ENCODE peak calls at places on chromosomes 6 and 20, in nine cellular contexts. F is colonic mucosa, T is tibial nerve, X is testis, Q is Peyer's patch, U is breast epithelium, Y is aorta, J is ovary, Z is uterus. H is an unnamed sample.

GRCh38 chr20:19335916-19336315 is 123.5 kb downstream of the SLC24A3 start:
- DNase-seq in U (no peak), T (no peak), J (no peak), Q (no peak), Y (no peak), F (no peak), Z (no peak), X (no peak), H (no peak)

GRCh38 chr6:91539451-91539850 is 952.6 kb upstream of the MAP3K7 start:
- DNase-seq in T (no peak), Z (no peak), F (no peak), U (no peak), X (no peak), J (no peak), Y (no peak), Q (no peak), H (no peak)

GRCh38 chr6:143513410-143513809 is 1.9 kb upstream of the FUCA2 start:
- DNase-seq in U (no peak), J (no peak), X (peak; percentile 18), Y (no peak), Z (no peak), T (no peak), Q (peak; percentile 73), F (peak; percentile 69), H (no peak)

GRCh38 chr6:36227379-36228344 is 31.1 kb downstream of the BRPF3 start:
- DNase-seq in U (no peak), F (peak; percentile 62), T (no peak), J (no peak), Y (no peak), Q (no peak), Z (no peak), X (no peak), H (no peak)

GRCh38 chr20:39309458-39309857 is 347.3 kb downstream of the DHX35 start:
- DNase-seq in U (no peak), T (no peak), Z (no peak), X (no peak), Q (no peak), J (no peak), Y (no peak), F (no peak), H (no peak)

GRCh38 chr6:168118935-168119334 is 39.9 kb upstream of the FRMD1 start:
- DNase-seq in Z (peak; percentile 3), J (no peak), F (no peak), X (peak; percentile 9), T (no peak), U (peak; percentile 15), Y (peak; percentile 55), Q (peak; percentile 27), H (no peak)

GRCh38 chr6:166595061-166595780 is 8.7 kb upstream of the RAMACL start:
- DNase-seq in J (no peak), T (no peak), Q (no peak), F (no peak), U (no peak), Z (peak; percentile 37), Y (no peak), X (no peak), H (no peak)

GRCh38 chr6:79077680-79078056 is 386 bp downstream of the PHIP start:
- DNase-seq in Z (no peak), Y (no peak), X (no peak), Q (no peak), F (no peak), T (no peak), J (no peak), U (no peak), H (peak; percentile 57)

GRCh38 chr6:90288404-90288803 is 8.2 kb downstream of the BACH2 start:
- DNase-seq in Q (no peak), T (no peak), J (no peak), F (no peak), Y (no peak), U (no peak), Z (no peak), X (no peak), H (no peak)

GRCh38 chr6:135230702-135231468 is 49.8 kb downstream of the MYB start:
- DNase-seq in Z (no peak), U (no peak), X (no peak), Q (no peak), F (no peak), Y (no peak), J (no peak), T (no peak), H (no peak)

GRCh38 chr6:69719602-69720193 is 77.1 kb downstream of the LMBRD1 start:
- DNase-seq in U (no peak), Y (no peak), T (no peak), X (peak; percentile 46), Z (no peak), Q (no peak), J (no peak), F (no peak), H (no peak)

GRCh38 chr20:8425802-8426201 is 293.7 kb downstream of the PLCB1 start:
- DNase-seq in U (no peak), F (no peak), X (no peak), J (no peak), Z (no peak), Q (no peak), Y (no peak), T (no peak), H (no peak)

GRCh38 chr6:168428052-168428829 is 12.7 kb upstream of the SMOC2 start:
- DNase-seq in U (no peak), J (no peak), F (peak; percentile 39), Y (no peak), T (no peak), Q (no peak), X (no peak), Z (no peak), H (no peak)

DNA sequence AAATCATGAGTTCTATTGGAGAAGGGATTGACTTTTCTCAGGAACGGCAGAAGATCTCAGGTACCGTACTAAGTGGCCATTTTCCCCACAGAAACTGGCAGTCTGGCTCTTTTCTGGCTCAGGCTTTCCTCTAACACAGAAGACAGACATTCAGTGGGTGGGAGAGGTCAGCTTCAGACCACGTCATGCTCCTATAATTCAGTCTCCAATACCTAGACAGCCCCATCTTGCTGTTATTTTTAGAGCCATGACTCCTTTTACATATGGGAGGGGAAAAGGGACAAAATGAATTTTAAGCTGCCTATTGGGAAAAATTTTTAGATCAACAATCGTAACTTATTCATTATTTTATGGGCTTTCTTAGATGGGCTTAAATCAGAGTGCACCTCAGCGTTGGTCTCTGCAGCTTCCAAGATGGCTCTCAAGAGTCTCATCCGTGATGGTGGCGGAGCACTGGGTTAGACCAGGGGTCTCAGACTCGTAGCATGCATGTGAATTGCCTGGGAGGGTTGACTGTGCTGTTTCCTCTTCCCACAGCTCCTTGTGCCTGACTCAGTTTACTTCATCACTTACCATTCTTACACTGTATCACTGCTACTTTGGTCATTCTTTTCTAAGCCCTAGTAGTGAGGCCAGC is 86.9 kb downstream of the TCP11 start:
- DNase-seq in J (no peak), Q (no peak), Z (no peak), U (no peak), F (no peak), T (no peak), X (no peak), Y (no peak), H (no peak)
- H3K27ac ChIP-seq in J (no peak overlapping the region), Q (peak overlapping the region; percentile 46), Z (peak overlapping the region; percentile 25), U (peak overlapping the region; percentile 82), F (no peak overlapping the region), T (peak overlapping the region; percentile 93), X (no peak overlapping the region), Y (peak overlapping the region; percentile 34), H (peak overlapping the region; percentile 20)

DNA sequence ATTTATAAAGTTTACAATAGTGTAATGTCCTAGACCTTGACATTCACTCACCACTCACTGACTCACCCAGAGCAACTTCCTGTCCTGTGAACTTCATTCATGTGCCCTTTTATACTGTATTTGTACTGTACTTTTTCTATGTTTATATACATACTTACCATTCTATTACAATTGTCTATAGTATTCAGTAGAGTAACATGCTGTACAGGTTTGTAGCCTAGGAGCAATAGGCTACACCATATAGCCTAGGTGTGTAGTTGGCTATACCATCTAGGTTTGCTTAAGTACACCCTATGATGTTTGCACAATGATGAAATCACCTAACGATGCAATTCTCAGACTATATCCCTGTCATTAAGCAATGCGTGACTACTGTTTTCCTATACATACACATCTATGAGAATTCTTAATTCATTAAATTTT is 17.5 kb downstream of the EDEM2 start:
- DNase-seq in F (no peak), U (no peak), Z (no peak), T (no peak), Q (no peak), J (no peak), Y (no peak), X (no peak), H (no peak)
- H3K36me3 ChIP-seq in F (peaks cover 6% of the 10 kb centered on the region), U (no peaks in the 10 kb centered on the region), Z (no peaks in the 10 kb centered on the region), T (peaks cover 97% of the 10 kb centered on the region), Q (no peaks in the 10 kb centered on the region), J (no peaks in the 10 kb centered on the region), Y (no peaks in the 10 kb centered on the region), X (no peaks in the 10 kb centered on the region), H (peaks cover 9% of the 10 kb centered on the region)

DNA sequence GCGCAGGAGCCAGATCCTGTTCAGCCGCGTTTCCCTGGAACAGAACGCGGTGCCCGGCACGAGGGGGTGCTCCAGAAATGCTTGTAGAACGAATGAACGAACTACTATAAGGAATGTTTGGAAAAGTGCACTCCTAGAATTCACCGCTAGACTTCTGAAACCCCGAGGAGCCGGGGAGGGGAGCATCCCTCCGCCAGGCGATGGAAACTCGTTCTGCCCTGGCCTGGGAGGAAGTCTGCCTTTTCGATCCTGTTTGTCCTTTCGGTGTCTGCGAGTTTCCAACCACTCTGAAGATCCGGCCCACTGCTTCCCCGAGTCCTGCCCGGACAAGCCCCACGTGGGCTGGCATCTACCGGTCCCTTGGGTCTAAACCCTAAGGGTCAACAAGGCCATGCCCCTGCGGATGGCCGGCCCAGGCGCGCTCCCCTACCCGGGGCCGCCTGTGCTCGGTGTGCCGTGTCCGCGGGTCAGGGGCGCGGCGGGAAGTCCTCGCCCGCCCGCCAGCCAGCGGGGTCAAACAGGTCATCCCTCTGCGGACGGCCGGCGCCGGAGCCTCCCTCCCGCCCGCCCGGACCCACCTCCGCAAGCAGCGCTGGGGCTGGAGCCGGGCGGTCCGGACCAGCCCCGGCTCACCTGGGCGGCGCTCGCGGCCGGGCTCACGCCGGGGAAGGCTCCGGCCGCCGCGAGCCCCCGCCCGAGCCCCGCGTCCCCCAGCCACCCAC is 521 bp downstream of the SULF2 start:
- DNase-seq in Y (no peak), T (peak; percentile 22), U (no peak), J (peak; percentile 69), Z (peak; percentile 45), F (peak; percentile 43), X (no peak), Q (no peak), H (no peak)
- H3K27ac ChIP-seq in Y (no peak overlapping the region), T (peak overlapping the region; percentile 50), U (peak overlapping the region; percentile 93), J (peak overlapping the region; percentile 92), Z (peak overlapping the region; percentile 97), F (peak overlapping the region; percentile 56), X (peak overlapping the region; percentile 24), Q (peak overlapping the region; percentile 46), H (no peak overlapping the region)

DNA sequence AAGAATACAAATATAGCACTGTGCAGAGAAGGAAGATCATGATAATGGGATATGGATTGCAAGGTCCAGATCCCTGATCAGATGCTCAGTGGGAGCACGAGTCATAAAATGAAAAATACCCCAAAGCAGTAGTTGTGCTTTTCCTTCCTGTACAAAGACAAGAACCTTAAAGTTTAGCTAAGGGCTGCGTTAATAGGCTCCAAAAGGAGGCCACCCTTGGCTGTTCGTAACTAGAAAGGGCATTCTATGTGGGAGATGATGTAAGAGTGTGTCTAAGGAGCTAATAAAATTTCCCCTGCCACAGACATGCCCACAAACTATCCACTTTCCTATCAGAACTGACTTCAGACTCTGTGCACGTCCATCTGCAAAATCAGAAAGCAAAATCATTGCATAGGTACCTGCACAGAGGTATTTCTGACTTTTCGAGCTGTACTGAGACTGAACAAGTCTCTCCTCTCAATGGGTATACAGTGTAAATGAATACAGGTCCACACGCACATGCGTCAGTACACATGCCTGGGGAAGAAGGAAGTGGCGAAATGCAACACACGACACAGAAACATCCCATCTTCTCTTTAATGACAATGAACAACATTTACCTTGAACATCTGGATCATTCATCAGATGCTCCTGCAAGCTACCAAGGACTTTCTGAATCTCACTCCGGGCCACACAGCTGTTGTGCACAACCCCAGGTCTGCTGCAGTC is 16.9 kb upstream of the ANKRD60 start:
- DNase-seq in J (no peak), U (no peak), Z (no peak), X (no peak), Q (no peak), T (no peak), F (no peak), Y (no peak), H (no peak)
- H3K36me3 ChIP-seq in J (no peaks in the 10 kb centered on the region), U (no peaks in the 10 kb centered on the region), Z (no peaks in the 10 kb centered on the region), X (no peaks in the 10 kb centered on the region), Q (no peaks in the 10 kb centered on the region), T (peaks cover 83% of the 10 kb centered on the region), F (peaks cover 16% of the 10 kb centered on the region), Y (peaks cover 4% of the 10 kb centered on the region), H (peaks cover 6% of the 10 kb centered on the region)